ENCODE peak calls at places on chromosomes 4 and X, in six cellular contexts. C is GM12891, L is GM12878, W is HepG2, G is K562, H is H1. R is an unnamed sample.

GRCh38 chr4:137253949-137254348 is 278.3 kb downstream of the PCDH18 start:
- DNase-seq in G (no peak), H (no peak), C (no peak), L (no peak), W (no peak), R (no peak)

GRCh38 chrX:3231766-3232165 is 114.7 kb downstream of the MXRA5 start:
- DNase-seq in L (no peak), W (no peak), G (no peak), C (no peak), H (no peak), R (no peak)

GRCh38 chrX:23344208-23344903 is 9.7 kb downstream of the PTCHD1 start:
- DNase-seq in L (no peak), G (no peak), C (no peak), H (no peak), W (no peak), R (no peak)

GRCh38 chr4:90121961-90122748 is 5.0 kb upstream of the CCSER1 start:
- DNase-seq in G (no peak), W (no peak), C (no peak), H (no peak), L (no peak), R (no peak)

GRCh38 chr4:17414392-17414791 is 97.5 kb downstream of the QDPR start:
- DNase-seq in L (no peak), G (no peak), H (no peak), C (no peak), W (no peak), R (no peak)

GRCh38 chrX:123408856-123409737 is 225.0 kb downstream of the GRIA3 start:
- DNase-seq in H (no peak), C (no peak), W (no peak), L (peak; percentile 57), G (no peak), R (no peak)

GRCh38 chr4:85498068-85498733 is 23.3 kb downstream of the ARHGAP24 start:
- DNase-seq in C (no peak), H (no peak), G (no peak), W (no peak), L (peak; percentile 40), R (peak; percentile 11)

GRCh38 chr4:60822986-60823385 is 377.1 kb upstream of the ADGRL3 start:
- DNase-seq in W (no peak), L (no peak), H (no peak), G (no peak), C (no peak), R (no peak)

GRCh38 chr4:150136036-150136435 is 57.8 kb downstream of the DCLK2 start:
- DNase-seq in G (no peak), H (no peak), W (no peak), C (no peak), L (no peak), R (no peak)

GRCh38 chr4:173013232-173013932 is 155.2 kb upstream of the GALNT7 start:
- DNase-seq in H (no peak), G (peak; percentile 62), L (peak; percentile 9), W (peak; percentile 21), C (peak; percentile 19), R (no peak)

GRCh38 chr4:184680698-184681097 is 31.2 kb downstream of the PRIMPOL start:
- DNase-seq in L (no peak), G (no peak), H (no peak), C (no peak), W (no peak), R (no peak)

GRCh38 chrX:152989292-152989658 is 4.6 kb downstream of the PNMA5 start:
- DNase-seq in G (no peak), H (no peak), C (no peak), W (no peak), L (no peak), R (no peak)

GRCh38 chrX:98068210-98068609 is 1184.5 kb downstream of the RPA4 start:
- DNase-seq in H (no peak), W (no peak), G (no peak), L (no peak), C (no peak), R (no peak)

GRCh38 chr4:25925486-25926201 is 11.6 kb downstream of the SMIM20 start:
- DNase-seq in G (peak; percentile 28), W (peak; percentile 36), H (no peak), C (no peak), L (no peak), R (peak; percentile 35)

GRCh38 chr4:180827610-180828009 is 1415.6 kb upstream of the TENM3 start:
- DNase-seq in L (no peak), G (no peak), W (no peak), H (no peak), C (no peak), R (no peak)

GRCh38 chrX:154967603-154968002 is 54.9 kb downstream of the F8 start:
- DNase-seq in G (no peak), C (no peak), W (no peak), L (no peak), H (no peak), R (no peak)

GRCh38 chrX:75086731-75087195 is 69.3 kb downstream of the ABCB7 start:
- DNase-seq in L (no peak), H (no peak), C (no peak), G (no peak), W (no peak), R (no peak)

GRCh38 chr4:20288047-20288650 is 36.4 kb downstream of the SLIT2 start:
- DNase-seq in G (no peak), C (no peak), W (no peak), H (no peak), L (no peak), R (no peak)

GRCh38 chr4:2806392-2807355 is 13.8 kb downstream of the SH3BP2 start:
- DNase-seq in H (no peak), W (no peak), G (no peak), L (no peak), C (no peak), R (no peak)

GRCh38 chr4:98626350-98626749 is 32.1 kb downstream of the TSPAN5 start:
- DNase-seq in H (peak; percentile 31), C (no peak), L (no peak), W (no peak), G (no peak), R (no peak)

GRCh38 chr4:80173387-80173786 is 23.9 kb upstream of the PRDM8 start:
- DNase-seq in H (no peak), L (no peak), G (no peak), C (no peak), W (no peak), R (no peak)

GRCh38 chrX:110403839-110404238 is 45.2 kb downstream of the RTL9 start:
- DNase-seq in C (no peak), G (no peak), H (no peak), L (no peak), W (no peak), R (no peak)

GRCh38 chrX:9825129-9825865 is 39.1 kb downstream of the SHROOM2 start:
- DNase-seq in C (no peak), L (no peak), G (no peak), W (no peak), H (no peak), R (no peak)

GRCh38 chr4:110854021-110854678 is 231.3 kb upstream of the PITX2 start:
- DNase-seq in G (no peak), W (no peak), C (no peak), H (no peak), L (no peak), R (no peak)

GRCh38 chrX:37745354-37745753 is 34.5 kb upstream of the CYBB start:
- DNase-seq in C (no peak), W (peak; percentile 35), H (no peak), G (peak; percentile 66), L (peak; percentile 53), R (peak; percentile 28)

GRCh38 chr4:168488800-168489404 is 8.0 kb upstream of the PALLD start:
- DNase-seq in H (no peak), C (no peak), G (no peak), W (no peak), L (no peak), R (no peak)

GRCh38 chr4:84852081-84852480 is 114.4 kb downstream of the WDFY3 start:
- DNase-seq in L (no peak), C (no peak), G (no peak), W (no peak), H (no peak), R (no peak)

GRCh38 chr4:48180234-48180633 is 46.2 kb upstream of the TXK start:
- DNase-seq in C (no peak), H (no peak), L (no peak), W (no peak), G (no peak), R (no peak)

GRCh38 chr4:93960916-93961315 is 132.4 kb downstream of the ATOH1 start:
- DNase-seq in G (no peak), W (no peak), L (no peak), H (no peak), C (no peak), R (no peak)

GRCh38 chrX:31132803-31133202 is 61.0 kb upstream of the FTHL17 start:
- DNase-seq in G (no peak), L (no peak), W (no peak), H (no peak), C (no peak), R (no peak)
- TF ChIP-seq POLR2AphosphoS5 in G (no peak), L (no peak), W (no peak), H (no peak), C (no peak), R (no peak)

GRCh38 chr4:185810746-185811508 is 1.1 kb downstream of the SORBS2 start:
- DNase-seq in C (no peak), L (no peak), W (peak; percentile 97), G (no peak), H (no peak), R (no peak)

GRCh38 chr4:185817403-185817818 is 5.4 kb upstream of the SORBS2 start:
- DNase-seq in C (no peak), W (peak; percentile 45), H (no peak), L (no peak), G (no peak), R (no peak)

GRCh38 chr4:185809517-185810071 is 2.4 kb downstream of the SORBS2 start:
- DNase-seq in C (no peak), L (no peak), W (no peak), H (no peak), G (no peak), R (no peak)

GRCh38 chr4:185813133-185813532 is 1.1 kb upstream of the SORBS2 start:
- DNase-seq in L (no peak), G (no peak), C (no peak), W (peak; percentile 29), H (no peak), R (no peak)

GRCh38 chr4:185811509-185812364 is at the start of gene SORBS2:
- DNase-seq in L (peak; percentile 56), W (peak; percentile 81), C (peak; percentile 37), H (no peak), G (no peak), R (peak; percentile 42)
- TF ChIP-seq POLR2A in L (no peak), W (peak; percentile 42), C (no peak), H (no peak), G (no peak), R (peak; percentile 34)

DNA sequence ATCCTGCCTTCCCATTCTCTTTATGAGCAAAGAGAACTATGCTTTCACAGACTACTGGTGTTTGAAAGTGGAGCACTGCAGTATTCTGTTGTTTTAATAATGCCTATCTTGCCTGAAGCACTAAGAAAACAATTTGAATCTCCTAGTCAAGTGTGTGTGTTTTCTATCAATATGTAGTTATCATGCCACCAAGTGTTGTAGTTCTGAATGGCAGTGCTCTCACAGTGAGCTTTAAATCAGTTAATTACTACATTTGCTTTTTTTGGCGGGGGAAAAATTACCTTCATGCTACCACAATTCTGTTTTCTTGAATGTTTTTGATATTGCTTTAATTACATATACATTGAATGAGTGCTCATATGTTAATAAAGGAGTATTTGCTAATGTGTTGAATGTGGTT is 143.6 kb upstream of the FAM47A start:
- DNase-seq in W (no peak), H (no peak), L (no peak), G (no peak), C (no peak), R (no peak)
- TF ChIP-seq TAF1 in W (no peak), H (no peak), L (no peak), G (no peak), C (no peak), R (no peak)

GRCh38 chr4:73422458-73422752 is 13.6 kb upstream of the AFP start:
- DNase-seq in H (no peak), W (no peak), C (no peak), G (no peak), L (no peak), R (no peak)
- TF ChIP-seq POLR2AphosphoS5 in H (no peak), W (no peak), C (no peak), G (no peak), L (no peak), R (no peak)